ENCODE peak calls at places on chromosome 9, in nine cellular contexts. J, V, U, Y, I, X, Z, B and R are unnamed samples. For H3K4me1, the result is how much of the 10 kb centered on the place peaks cover.

GRCh38 chr9:135778421-135778820 is 76.4 kb downstream of the KCNT1 start:
- DNase-seq in I (no peak), Z (no peak), U (no peak), X (no peak), B (no peak), Y (no peak), J (no peak), V (no peak), R (no peak)

GRCh38 chr9:96503918-96504317 is 53.9 kb downstream of the HABP4 start:
- DNase-seq in X (no peak), B (no peak), Z (no peak), I (no peak), J (no peak), V (no peak), U (no peak), Y (no peak), R (no peak)

GRCh38 chr9:69204869-69205268 is 30.8 kb downstream of the TJP2 start:
- DNase-seq in I (no peak), Z (peak), J (no peak), U (peak), B (no peak), X (peak), V (no peak), Y (no peak), R (peak)

GRCh38 chr9:27047126-27047525 is 41.7 kb upstream of the LRRC19 start:
- DNase-seq in B (no peak), U (no peak), J (no peak), V (no peak), Y (no peak), I (no peak), Z (no peak), X (no peak), R (no peak)

GRCh38 chr9:35801328-35802128 is 10.1 kb downstream of the NPR2 start:
- DNase-seq in B (no peak), Z (no peak), U (no peak), J (no peak), I (no peak), X (no peak), Y (no peak), V (no peak), R (no peak)

GRCh38 chr9:33885948-33886347 is 69.0 kb downstream of the UBE2R2 start:
- DNase-seq in V (no peak), B (no peak), J (no peak), Y (no peak), X (no peak), U (no peak), Z (no peak), I (no peak), R (no peak)

GRCh38 chr9:109171926-109172325 is 4.9 kb upstream of the FRRS1L start:
- DNase-seq in I (no peak), V (no peak), Z (peak), U (peak), Y (no peak), J (no peak), B (no peak), X (no peak), R (no peak)

GRCh38 chr9:22986556-22986955 is 539.9 kb downstream of the DMRTA1 start:
- DNase-seq in I (no peak), Z (no peak), B (no peak), J (no peak), U (no peak), Y (no peak), X (no peak), V (no peak), R (no peak)

GRCh38 chr9:89207026-89207425 is 28.4 kb upstream of the SHC3 start:
- DNase-seq in V (no peak), I (no peak), X (no peak), U (no peak), Z (no peak), B (no peak), Y (no peak), J (no peak), R (no peak)

GRCh38 chr9:136853596-136854112 is 1.5 kb downstream of the MAMDC4 start:
- DNase-seq in J (no peak), U (no peak), Z (no peak), X (no peak), I (peak), B (peak), V (peak), Y (no peak), R (no peak)

GRCh38 chr9:98373622-98374021 is 118.2 kb upstream of the TBC1D2 start:
- DNase-seq in B (no peak), V (no peak), Y (no peak), Z (peak), U (no peak), J (no peak), X (no peak), I (no peak), R (no peak)

GRCh38 chr9:104927912-104928740 is at the start of gene ABCA1:
- DNase-seq in I (peak), V (peak), U (peak), X (peak), J (peak), Y (peak), B (peak), Z (peak), R (peak)

GRCh38 chr9:92759446-92759845 is 5.2 kb downstream of the BICD2 start:
- DNase-seq in X (no peak), Y (no peak), U (no peak), B (no peak), Z (no peak), I (no peak), J (no peak), V (no peak), R (peak)

GRCh38 chr9:15927131-15927530 is 374.3 kb downstream of the CCDC171 start:
- DNase-seq in B (no peak), X (no peak), Z (peak), V (no peak), I (no peak), Y (no peak), U (no peak), J (no peak), R (no peak)

GRCh38 chr9:118961857-118962256 is 407.4 kb downstream of the BRINP1 start:
- DNase-seq in I (no peak), X (no peak), U (peak), Z (peak), J (no peak), V (no peak), B (no peak), Y (no peak), R (no peak)

GRCh38 chr9:99576002-99576401 is 245.7 kb upstream of the NR4A3 start:
- DNase-seq in Y (no peak), X (no peak), U (no peak), I (no peak), J (no peak), V (no peak), B (no peak), Z (no peak), R (no peak)

GRCh38 chr9:98222885-98223640 is 30.6 kb upstream of the CORO2A start:
- DNase-seq in B (no peak), V (no peak), X (no peak), J (peak), Y (peak), I (no peak), Z (peak), U (peak), R (peak)

GRCh38 chr9:135043345-135043744 is 44.1 kb upstream of the OLFM1 start:
- DNase-seq in U (no peak), X (no peak), I (no peak), B (no peak), Z (no peak), Y (no peak), J (no peak), V (no peak), R (no peak)

GRCh38 chr9:88680041-88680440 is 145.1 kb downstream of the NXNL2 start:
- DNase-seq in V (no peak), Y (no peak), U (no peak), J (no peak), B (no peak), Z (no peak), X (no peak), I (no peak), R (no peak)

GRCh38 chr9:126093771-126094170 is 232.9 kb upstream of the MVB12B start:
- DNase-seq in Y (no peak), U (no peak), B (no peak), V (no peak), I (no peak), J (no peak), Z (no peak), X (no peak), R (no peak)

GRCh38 chr9:77961541-77961940 is 70.1 kb downstream of the GNAQ start:
- DNase-seq in J (no peak), I (no peak), U (no peak), Z (no peak), Y (no peak), X (no peak), V (no peak), B (no peak), R (no peak)

GRCh38 chr9:38380230-38380871 is 12.2 kb upstream of the ALDH1B1 start:
- DNase-seq in I (no peak), U (peak), J (no peak), Z (peak), V (peak), B (peak), Y (no peak), X (no peak), R (no peak)

GRCh38 chr9:38376266-38376665 is 16.2 kb upstream of the ALDH1B1 start:
- DNase-seq in U (no peak), B (no peak), J (no peak), I (no peak), Y (no peak), Z (no peak), V (peak), X (no peak), R (peak)

GRCh38 chr9:38382141-38382540 is 10.4 kb upstream of the ALDH1B1 start:
- DNase-seq in Y (no peak), Z (no peak), V (peak), X (no peak), U (no peak), J (no peak), I (no peak), B (no peak), R (no peak)

GRCh38 chr9:38384990-38385848 is 7.3 kb upstream of the ALDH1B1 start:
- DNase-seq in U (no peak), X (no peak), J (no peak), Z (no peak), Y (no peak), I (no peak), V (no peak), B (no peak), R (no peak)

DNA sequence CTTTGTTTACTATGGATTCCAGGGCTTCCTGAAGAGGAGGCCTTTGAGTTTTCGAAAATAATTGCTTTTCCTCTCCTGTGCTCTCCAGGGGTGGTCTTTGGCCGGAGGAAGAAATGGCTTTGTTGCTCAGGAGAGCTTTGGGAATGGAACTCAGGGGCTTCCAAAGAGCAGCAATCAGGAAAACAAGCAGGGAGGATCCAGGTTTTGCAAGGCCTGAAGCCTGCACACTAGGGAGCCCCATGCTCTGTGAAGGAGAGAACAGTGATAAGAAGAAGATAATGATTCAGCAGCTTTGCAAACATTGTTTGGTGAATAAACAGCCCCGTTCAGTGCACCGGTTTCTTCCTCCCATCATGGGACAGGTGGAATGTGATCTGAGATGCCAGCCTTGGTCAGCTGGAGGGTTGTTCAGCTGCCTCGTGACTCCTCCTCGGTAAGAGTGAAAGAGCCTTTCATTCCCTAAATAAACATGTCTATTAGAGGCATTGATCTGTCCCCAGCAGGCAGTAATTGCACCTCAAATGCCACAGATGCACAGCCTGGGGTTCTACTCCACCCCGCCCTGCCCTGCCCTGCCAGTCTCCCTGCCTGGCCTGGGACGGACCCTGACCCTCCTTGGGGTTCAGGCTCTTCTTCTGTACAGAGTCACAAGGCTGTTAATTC is 11.5 kb upstream of the ALDH1B1 start:
- DNase-seq in X (no peak), U (no peak), Y (no peak), J (peak), B (peak), I (no peak), Z (no peak), V (peak), R (no peak)
- H3K4me1 ChIP-seq in X (half or more), U (under half), Y (under half), J (under half), B (under half), I (under half), Z (under half), V (under half), R (under half)

DNA sequence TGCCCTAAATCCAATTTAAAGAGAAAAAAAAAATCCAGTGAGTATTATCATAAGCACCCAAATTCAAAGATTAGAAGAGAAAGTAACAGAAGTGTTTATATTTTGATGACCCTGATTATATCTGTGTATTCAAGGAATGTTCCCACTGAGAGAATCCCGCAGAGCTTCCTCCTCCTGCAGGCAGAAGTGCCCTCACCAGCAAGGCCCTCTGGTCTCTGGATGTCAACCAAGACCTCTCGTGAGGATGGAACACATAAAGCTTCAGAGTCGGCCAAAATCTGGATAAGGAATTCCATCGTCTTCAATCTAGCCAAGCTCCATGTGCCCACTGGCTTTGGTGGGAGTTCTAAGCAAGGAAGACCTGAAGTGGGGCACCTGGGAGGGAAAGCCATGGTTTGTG is 18.1 kb downstream of the PTCH1 start:
- DNase-seq in Z (no peak), I (no peak), B (no peak), U (no peak), V (no peak), Y (no peak), X (no peak), J (no peak), R (no peak)
- H3K27ac ChIP-seq in Z (no peak), I (peak), B (no peak), U (no peak), V (no peak), Y (no peak), X (no peak), J (no peak), R (no peak)

GRCh38 chr9:91177661-91178280 is 183.9 kb downstream of the AUH start:
- DNase-seq in Z (peak), B (no peak), V (no peak), I (peak), Y (no peak), J (peak), X (no peak), U (peak), R (no peak)

GRCh38 chr9:91178281-91179236 is 183.2 kb downstream of the AUH start:
- DNase-seq in Y (no peak), I (peak), X (no peak), U (no peak), Z (no peak), B (no peak), J (peak), V (no peak), R (no peak)

GRCh38 chr9:91180930-91181268 is 180.8 kb downstream of the AUH start:
- DNase-seq in I (no peak), B (no peak), J (no peak), V (no peak), Y (no peak), Z (no peak), U (no peak), X (no peak), R (no peak)

GRCh38 chr9:91180240-91180929 is 181.3 kb downstream of the AUH start:
- DNase-seq in X (no peak), I (no peak), B (no peak), V (no peak), U (no peak), J (no peak), Z (no peak), Y (no peak), R (no peak)

DNA sequence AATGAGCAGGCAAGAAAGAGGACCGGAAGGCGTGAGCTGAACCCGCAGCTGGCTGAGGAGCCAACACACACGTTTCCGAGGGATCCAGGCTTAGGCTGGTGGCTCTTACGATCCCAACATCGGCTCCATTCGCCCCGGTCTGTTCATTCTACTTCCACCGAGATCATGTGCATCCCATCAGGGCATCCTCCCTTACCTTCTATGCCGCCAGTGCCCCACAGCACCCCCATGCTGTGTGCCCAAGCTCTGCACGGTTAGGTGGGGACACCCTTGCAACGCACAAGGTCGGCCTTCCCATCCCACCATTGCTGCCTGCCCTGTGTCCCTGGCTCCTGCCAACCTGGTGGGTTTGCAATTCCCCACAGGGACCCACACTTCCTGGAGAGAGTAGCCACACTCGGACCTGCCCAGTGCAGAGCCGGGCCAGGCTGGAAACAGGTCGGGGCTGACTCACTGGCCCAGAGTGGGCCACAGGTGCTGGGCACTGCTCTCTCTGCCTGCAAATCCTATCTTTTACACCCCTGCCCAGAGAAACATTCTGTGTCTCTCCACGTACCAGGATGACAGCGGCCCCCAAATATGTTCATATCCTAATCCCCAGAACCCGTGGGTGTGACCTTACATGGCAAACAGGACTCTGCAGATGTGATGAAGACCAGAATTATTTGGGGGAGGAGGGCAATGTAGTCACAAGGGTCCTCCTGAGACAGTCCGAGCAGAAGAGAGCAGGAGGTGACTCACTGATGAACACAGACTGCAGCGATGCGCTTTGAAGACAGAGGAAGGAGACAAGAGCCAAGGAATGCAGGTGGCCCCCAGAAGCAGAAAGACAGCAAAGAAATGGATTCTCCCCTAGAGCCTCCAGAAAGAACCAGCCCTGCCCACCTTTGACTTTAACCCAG is 182.2 kb downstream of the AUH start:
- DNase-seq in U (peak), Z (peak), I (peak), X (no peak), B (no peak), V (no peak), J (no peak), Y (no peak), R (no peak)
- H3K4me3 ChIP-seq in U (no peak), Z (no peak), I (no peak), X (no peak), B (no peak), V (no peak), J (no peak), Y (no peak), R (no peak)

GRCh38 chr9:131603199-131603598 is 57.9 kb downstream of the PRRT1B start:
- DNase-seq in X (no peak), I (no peak), B (no peak), J (no peak), U (no peak), V (no peak), Z (no peak), Y (no peak), R (no peak)
- H3K4me1 ChIP-seq in X (under half), I (under half), B (under half), J (under half), U (under half), V (under half), Z (under half), Y (under half), R (under half)

GRCh38 chr9:110307191-110307590 is 30.5 kb downstream of the TXNDC8 start:
- DNase-seq in V (no peak), I (no peak), B (no peak), X (no peak), J (no peak), Z (no peak), Y (no peak), U (no peak), R (no peak)

GRCh38 chr9:110298028-110298605 is 39.5 kb downstream of the TXNDC8 start:
- DNase-seq in B (no peak), U (no peak), Z (no peak), Y (no peak), V (no peak), J (no peak), X (no peak), I (no peak), R (no peak)

GRCh38 chr9:110308504-110309109 is 29.1 kb downstream of the TXNDC8 start:
- DNase-seq in I (no peak), X (no peak), V (no peak), U (no peak), Y (no peak), J (no peak), Z (no peak), B (no peak), R (no peak)

DNA sequence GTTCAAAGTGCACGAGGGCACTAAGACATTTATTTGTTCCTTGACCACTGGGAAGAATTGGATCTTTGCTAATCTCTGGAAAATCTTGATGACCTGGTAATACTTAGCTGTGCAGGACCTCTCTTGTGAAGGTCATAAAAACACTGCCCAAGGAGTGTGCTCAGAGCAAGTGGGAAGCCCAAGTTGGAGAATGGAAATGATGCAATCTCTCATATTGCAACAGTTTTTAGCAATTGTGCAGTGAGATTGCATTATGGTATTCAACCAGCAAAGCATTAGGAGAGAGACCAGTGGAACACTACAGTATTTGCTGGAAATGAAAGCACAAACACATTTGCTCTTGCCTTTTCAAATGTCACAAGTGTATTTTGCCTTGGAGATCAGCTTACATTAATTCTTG is 34.5 kb downstream of the TXNDC8 start:
- DNase-seq in V (no peak), U (no peak), B (no peak), X (no peak), J (no peak), Z (peak), I (no peak), Y (no peak), R (no peak)
- H3K27ac ChIP-seq in V (no peak), U (no peak), B (no peak), X (no peak), J (no peak), Z (no peak), I (no peak), Y (no peak), R (no peak)